ENCODE peak calls at places on chromosomes 3 and 15, in five cellular contexts. T, N, Y, H and S are unnamed samples.

GRCh38 chr15:77370580-77370979 is 49.3 kb downstream of the PEAK1 start:
- DNase-seq in H (peak; percentile 18), N (no peak), T (no peak), Y (no peak), S (no peak)

GRCh38 chr15:49423906-49424520 is 971 bp downstream of the FGF7 start:
- DNase-seq in Y (no peak), H (no peak), T (no peak), N (no peak), S (no peak)

GRCh38 chr3:126355777-126356372 is 1.3 kb downstream of the KLF15 start:
- DNase-seq in Y (peak; percentile 98), N (peak; percentile 100), H (peak; percentile 72), T (peak; percentile 3), S (peak; percentile 63)

GRCh38 chr3:70702132-70702531 is 389.7 kb upstream of the MDFIC2 start:
- DNase-seq in H (no peak), Y (no peak), T (no peak), N (no peak), S (no peak)

GRCh38 chr3:150480802-150481201 is 65.5 kb downstream of the SERP1 start:
- DNase-seq in T (no peak), N (no peak), H (no peak), Y (no peak), S (no peak)

GRCh38 chr15:60346653-60347052 is 51.1 kb downstream of the ANXA2 start:
- DNase-seq in H (no peak), Y (no peak), T (no peak), N (no peak), S (no peak)

GRCh38 chr3:189355481-189356201 is 183.9 kb downstream of the TPRG1 start:
- DNase-seq in Y (no peak), T (no peak), H (peak; percentile 81), N (no peak), S (no peak)

GRCh38 chr15:90291679-90292356 is 26.3 kb downstream of the NGRN start:
- DNase-seq in T (peak; percentile 2), H (peak; percentile 24), N (no peak), Y (no peak), S (peak; percentile 35)

GRCh38 chr3:31562525-31562924 is 29.8 kb downstream of the STT3B start:
- DNase-seq in N (no peak), Y (no peak), H (no peak), T (no peak), S (no peak)

GRCh38 chr3:110625126-110625798 is 446.4 kb upstream of the NECTIN3 start:
- DNase-seq in T (no peak), H (no peak), N (no peak), Y (no peak), S (no peak)

GRCh38 chr15:53549697-53550315 is 209.7 kb downstream of the WDR72 start:
- DNase-seq in Y (no peak), N (no peak), H (no peak), T (no peak), S (no peak)

GRCh38 chr3:168086541-168087260 is 9.0 kb downstream of the GOLIM4 start:
- DNase-seq in T (no peak), Y (no peak), N (no peak), H (no peak), S (no peak)

GRCh38 chr15:63905558-63906265 is 72.0 kb upstream of the HERC1 start:
- DNase-seq in Y (no peak), H (no peak), T (no peak), N (no peak), S (no peak)

GRCh38 chr3:128551872-128552271 is 58.9 kb upstream of the GATA2 start:
- DNase-seq in H (no peak), N (no peak), T (no peak), Y (no peak), S (no peak)

GRCh38 chr3:139677341-139678155 is at the start of gene NMNAT3:
- DNase-seq in Y (peak; percentile 84), N (peak; percentile 90), T (peak; percentile 87), H (peak; percentile 29), S (peak; percentile 88)

GRCh38 chr3:184737063-184737462 is 25.2 kb upstream of the MAGEF1 start:
- DNase-seq in Y (no peak), N (no peak), H (peak; percentile 27), T (no peak), S (no peak)

GRCh38 chr3:129663045-129663446 is 56.6 kb upstream of the PLXND1 start:
- DNase-seq in T (no peak), N (no peak), H (peak; percentile 8), Y (no peak), S (no peak)

GRCh38 chr15:47571241-47571640 is 146.1 kb upstream of the SEMA6D start:
- DNase-seq in N (no peak), H (no peak), Y (no peak), T (no peak), S (no peak)

GRCh38 chr3:31166249-31166885 is 271.9 kb upstream of the GADL1 start:
- DNase-seq in N (no peak), H (peak; percentile 84), T (peak; percentile 11), Y (no peak), S (no peak)

GRCh38 chr3:108488631-108489030 is 21.8 kb downstream of the MYH15 start:
- DNase-seq in N (no peak), T (no peak), H (peak; percentile 60), Y (no peak), S (no peak)

GRCh38 chr3:47365213-47366153 is 15.3 kb upstream of the PTPN23 start:
- DNase-seq in T (no peak), Y (no peak), N (peak; percentile 48), H (peak; percentile 82), S (no peak)

GRCh38 chr3:138172625-138173024 is 2.1 kb downstream of the DBR1 start:
- DNase-seq in N (no peak), T (no peak), H (no peak), Y (no peak), S (no peak)